ENCODE peak calls at places on chromosomes 12 and 14, in eight cellular contexts. E is osteocyte; B is amniotic stem cell; W is ecto neural progenitor cell; J is gastrocnemius medialis; Q is GM12865; S is stimulated activated CD4-positive, alpha-beta T cell treated with anti-CD3 and anti-CD28 coated beads, Interleukin-1b, Interleukin-23, amount 100 ng/mL, for 48 hours; I is activated gamma-delta T cell. D is an unnamed sample.

GRCh38 chr12:48489012-48489411 is 6.7 kb downstream of the C12orf54 start:
- DNase-seq in B (no peak), W (no peak), Q (peak), J (no peak), E (no peak), S (no peak), I (no peak), D (no peak)

GRCh38 chr12:34334953-34335743 is 312.9 kb downstream of the ALG10 start:
- DNase-seq in Q (no peak), B (no peak), S (no peak), E (no peak), W (no peak), I (no peak), J (no peak), D (no peak)

GRCh38 chr14:95707327-95707726 is 6.6 kb downstream of the TCL1A start:
- DNase-seq in Q (no peak), B (no peak), I (no peak), S (no peak), J (no peak), W (no peak), E (no peak), D (no peak)

GRCh38 chr12:111173391-111174282 is 195.3 kb downstream of the PHETA1 start:
- DNase-seq in I (no peak), J (no peak), E (no peak), B (no peak), Q (no peak), W (no peak), S (no peak), D (no peak)

GRCh38 chr14:31388687-31389413 is 31.5 kb downstream of the HEATR5A start:
- DNase-seq in E (no peak), Q (peak), B (no peak), J (no peak), S (no peak), I (no peak), W (no peak), D (no peak)

GRCh38 chr14:63642656-63643382 is 1.1 kb upstream of the WDR89 start:
- DNase-seq in S (no peak), Q (no peak), J (no peak), I (no peak), E (no peak), B (no peak), W (no peak), D (no peak)

GRCh38 chr12:120406080-120406479 is 31.8 kb upstream of the COX6A1 start:
- DNase-seq in S (no peak), Q (no peak), J (no peak), E (no peak), I (no peak), B (no peak), W (no peak), D (no peak)

GRCh38 chr12:132651444-132652100 is 33.0 kb downstream of the P2RX2 start:
- DNase-seq in B (no peak), S (no peak), Q (no peak), E (no peak), W (no peak), I (no peak), J (no peak), D (no peak)

GRCh38 chr12:52058631-52059324 is 7.5 kb downstream of the NR4A1 start:
- DNase-seq in W (no peak), B (no peak), E (no peak), Q (no peak), J (no peak), I (no peak), S (no peak), D (peak)

GRCh38 chr12:96164951-96165858 is 29.0 kb upstream of the ELK3 start:
- DNase-seq in S (no peak), W (no peak), I (no peak), J (no peak), E (no peak), Q (no peak), B (no peak), D (no peak)

GRCh38 chr12:93682846-93683261 is 5.7 kb downstream of the CRADD start:
- DNase-seq in S (no peak), Q (no peak), B (no peak), W (no peak), E (no peak), J (no peak), I (no peak), D (no peak)

GRCh38 chr12:58980768-58981167 is 60.5 kb upstream of the LRIG3 start:
- DNase-seq in W (no peak), E (no peak), J (no peak), S (no peak), I (no peak), Q (no peak), B (no peak), D (no peak)

GRCh38 chr14:36028665-36029064 is 147.9 kb downstream of the PTCSC3 start:
- DNase-seq in Q (no peak), B (no peak), W (no peak), S (no peak), E (no peak), J (no peak), I (no peak), D (no peak)